ENCODE peak calls at places on chromosome 20, in four cellular contexts. One of them, this sample, is unnamed.

GRCh38 chr20:37958856-37959255 is 55.9 kb downstream of the VSTM2L start:
- DNase-seq in aorta: no peak
- DNase-seq in Right ventricle myocardium superior: no peak
- DNase-seq in occipital lobe: no peak
- DNase-seq in this sample: no peak

GRCh38 chr20:20531283-20531682 is 163.4 kb downstream of the INSM1 start:
- DNase-seq in aorta: no peak
- DNase-seq in Right ventricle myocardium superior: no peak
- DNase-seq in occipital lobe: no peak
- DNase-seq in this sample: no peak

GRCh38 chr20:57282691-57283361 is 16.4 kb upstream of the BMP7 start:
- DNase-seq in aorta: no peak
- DNase-seq in Right ventricle myocardium superior: no peak
- DNase-seq in occipital lobe: no peak
- DNase-seq in this sample: peak

GRCh38 chr20:14997791-14998190 is 660.4 kb upstream of the FLRT3 start:
- DNase-seq in aorta: no peak
- DNase-seq in Right ventricle myocardium superior: no peak
- DNase-seq in occipital lobe: no peak
- DNase-seq in this sample: no peak

GRCh38 chr20:58405504-58406291 is 16.7 kb downstream of the VAPB start:
- DNase-seq in aorta: no peak
- DNase-seq in Right ventricle myocardium superior: no peak
- DNase-seq in occipital lobe: no peak
- DNase-seq in this sample: no peak

GRCh38 chr20:58634818-58635665 is 16.0 kb upstream of the STX16 start:
- DNase-seq in aorta: no peak
- DNase-seq in Right ventricle myocardium superior: no peak
- DNase-seq in occipital lobe: no peak
- DNase-seq in this sample: no peak

GRCh38 chr20:43755851-43756250 is 29.0 kb upstream of the GTSF1L start:
- DNase-seq in aorta: no peak
- DNase-seq in Right ventricle myocardium superior: no peak
- DNase-seq in occipital lobe: no peak
- DNase-seq in this sample: no peak

GRCh38 chr20:46027245-46027853 is 1.7 kb upstream of the SLC12A5 start:
- DNase-seq in aorta: no peak
- DNase-seq in Right ventricle myocardium superior: no peak
- DNase-seq in occipital lobe: no peak
- DNase-seq in this sample: no peak

GRCh38 chr20:10654630-10655029 is 19.2 kb downstream of the JAG1 start:
- DNase-seq in aorta: no peak
- DNase-seq in Right ventricle myocardium superior: no peak
- DNase-seq in occipital lobe: no peak
- DNase-seq in this sample: no peak

GRCh38 chr20:36792422-36792821 is 18.9 kb upstream of the DSN1 start:
- DNase-seq in aorta: peak
- DNase-seq in Right ventricle myocardium superior: peak
- DNase-seq in occipital lobe: no peak
- DNase-seq in this sample: peak

GRCh38 chr20:2348336-2348735 is 32.4 kb upstream of the TGM6 start:
- DNase-seq in aorta: no peak
- DNase-seq in Right ventricle myocardium superior: no peak
- DNase-seq in occipital lobe: no peak
- DNase-seq in this sample: no peak

GRCh38 chr20:57241592-57241991 is 24.8 kb downstream of the BMP7 start:
- DNase-seq in aorta: no peak
- DNase-seq in Right ventricle myocardium superior: no peak
- DNase-seq in occipital lobe: no peak
- DNase-seq in this sample: no peak

GRCh38 chr20:63073051-63073737 is 66.4 kb upstream of the BHLHE23 start:
- DNase-seq in aorta: peak
- DNase-seq in Right ventricle myocardium superior: peak
- DNase-seq in occipital lobe: no peak
- DNase-seq in this sample: no peak

GRCh38 chr20:48787861-48788375 is 39.9 kb downstream of the PREX1 start:
- DNase-seq in aorta: no peak
- DNase-seq in Right ventricle myocardium superior: no peak
- DNase-seq in occipital lobe: no peak
- DNase-seq in this sample: no peak

GRCh38 chr20:55582498-55582897 is 422.8 kb downstream of the CBLN4 start:
- DNase-seq in aorta: no peak
- DNase-seq in Right ventricle myocardium superior: no peak
- DNase-seq in occipital lobe: no peak
- DNase-seq in this sample: no peak

GRCh38 chr20:13436530-13436929 is 202.2 kb downstream of the TASP1 start:
- DNase-seq in aorta: no peak
- DNase-seq in Right ventricle myocardium superior: no peak
- DNase-seq in occipital lobe: no peak
- DNase-seq in this sample: no peak

GRCh38 chr20:38049800-38050199 is 16.3 kb downstream of the RPRD1B start:
- DNase-seq in aorta: no peak
- DNase-seq in Right ventricle myocardium superior: no peak
- DNase-seq in occipital lobe: no peak
- DNase-seq in this sample: no peak

GRCh38 chr20:62977613-62978558 is 25.4 kb downstream of the SLC17A9 start:
- DNase-seq in aorta: no peak
- DNase-seq in Right ventricle myocardium superior: no peak
- DNase-seq in occipital lobe: no peak
- DNase-seq in this sample: no peak

GRCh38 chr20:53163486-53163885 is 191.3 kb downstream of the TSHZ2 start:
- DNase-seq in aorta: no peak
- DNase-seq in Right ventricle myocardium superior: no peak
- DNase-seq in occipital lobe: no peak
- DNase-seq in this sample: no peak

GRCh38 chr20:40882173-40882572 is 146.4 kb upstream of the TOP1 start:
- DNase-seq in aorta: no peak
- DNase-seq in Right ventricle myocardium superior: no peak
- DNase-seq in occipital lobe: no peak
- DNase-seq in this sample: no peak

GRCh38 chr20:39676857-39677351 is 714.8 kb downstream of the DHX35 start:
- DNase-seq in aorta: no peak
- DNase-seq in Right ventricle myocardium superior: no peak
- DNase-seq in occipital lobe: no peak
- DNase-seq in this sample: no peak

GRCh38 chr20:57450419-57450818 is 59.2 kb downstream of the RBM38 start:
- DNase-seq in aorta: peak
- DNase-seq in Right ventricle myocardium superior: peak
- DNase-seq in occipital lobe: no peak
- DNase-seq in this sample: peak

GRCh38 chr20:51249215-51249614 is 226.3 kb upstream of the KCNG1 start:
- DNase-seq in aorta: no peak
- DNase-seq in Right ventricle myocardium superior: no peak
- DNase-seq in occipital lobe: no peak
- DNase-seq in this sample: no peak

GRCh38 chr20:39338977-39339376 is 376.8 kb downstream of the DHX35 start:
- DNase-seq in aorta: peak
- DNase-seq in Right ventricle myocardium superior: no peak
- DNase-seq in occipital lobe: no peak
- DNase-seq in this sample: no peak

GRCh38 chr20:33387177-33387576 is 14.1 kb downstream of the CDK5RAP1 start:
- DNase-seq in aorta: no peak
- DNase-seq in Right ventricle myocardium superior: peak
- DNase-seq in occipital lobe: no peak
- DNase-seq in this sample: no peak

GRCh38 chr20:46099491-46100287 is 9.9 kb upstream of the NCOA5 start:
- DNase-seq in aorta: peak
- DNase-seq in Right ventricle myocardium superior: peak
- DNase-seq in occipital lobe: no peak
- DNase-seq in this sample: no peak

GRCh38 chr20:41005361-41005729 is 23.3 kb upstream of the TOP1 start:
- DNase-seq in aorta: peak
- DNase-seq in Right ventricle myocardium superior: peak
- DNase-seq in occipital lobe: no peak
- DNase-seq in this sample: no peak

GRCh38 chr20:4563534-4563933 is 158.2 kb upstream of the PRND start:
- DNase-seq in aorta: peak
- DNase-seq in Right ventricle myocardium superior: no peak
- DNase-seq in occipital lobe: no peak
- DNase-seq in this sample: no peak

GRCh38 chr20:54680872-54681297 is 205.5 kb downstream of the DOK5 start:
- DNase-seq in aorta: no peak
- DNase-seq in Right ventricle myocardium superior: no peak
- DNase-seq in occipital lobe: no peak
- DNase-seq in this sample: no peak

GRCh38 chr20:25259358-25259757 is 11.5 kb downstream of the PYGB start:
- DNase-seq in aorta: no peak
- DNase-seq in Right ventricle myocardium superior: no peak
- DNase-seq in occipital lobe: no peak
- DNase-seq in this sample: no peak

GRCh38 chr20:45064812-45065211 is 36.1 kb downstream of the KCNS1 start:
- DNase-seq in aorta: no peak
- DNase-seq in Right ventricle myocardium superior: no peak
- DNase-seq in occipital lobe: no peak
- DNase-seq in this sample: no peak

GRCh38 chr20:60210779-60211617 is 252.8 kb downstream of the CDH26 start:
- DNase-seq in aorta: peak
- DNase-seq in Right ventricle myocardium superior: peak
- DNase-seq in occipital lobe: peak
- DNase-seq in this sample: peak

GRCh38 chr20:8094415-8094818 is 37.6 kb upstream of the PLCB1 start:
- DNase-seq in aorta: peak
- DNase-seq in Right ventricle myocardium superior: peak
- DNase-seq in occipital lobe: peak
- DNase-seq in this sample: peak